ENCODE peak calls at places on chromosomes 2 and 18, in four cellular contexts. Z is IMR-90, K is K562, E is HFFc6. R is an unnamed sample.

GRCh38 chr2:10469955-10470568 is 21.9 kb upstream of the ODC1 start:
- DNase-seq in Z (no peak), K (no peak), E (no peak), R (no peak)

GRCh38 chr2:83742117-83742782 is 716.8 kb downstream of the SUCLG1 start:
- DNase-seq in Z (no peak), K (no peak), E (no peak), R (peak; percentile 71)

GRCh38 chr2:3641181-3641580 is 16.8 kb upstream of the ALLC start:
- DNase-seq in Z (no peak), K (no peak), E (no peak), R (no peak)

GRCh38 chr2:71640459-71640858 is 187.1 kb downstream of the DYSF start:
- DNase-seq in Z (no peak), K (no peak), E (no peak), R (no peak)

GRCh38 chr2:28838971-28839370 is 28.3 kb downstream of the SPDYA start:
- DNase-seq in Z (no peak), K (no peak), E (no peak), R (no peak)

GRCh38 chr2:59529738-59530137 is 1023.7 kb downstream of the BCL11A start:
- DNase-seq in Z (no peak), K (no peak), E (no peak), R (no peak)

GRCh38 chr18:50030146-50030545 is 164.8 kb downstream of the MYO5B start:
- DNase-seq in Z (no peak), K (no peak), E (no peak), R (no peak)

GRCh38 chr2:36059684-36060083 is 295.9 kb upstream of the CRIM1 start:
- DNase-seq in Z (no peak), K (no peak), E (no peak), R (no peak)

GRCh38 chr2:27264753-27265535 is 2.1 kb upstream of the SLC30A3 start:
- DNase-seq in Z (peak; percentile 35), K (no peak), E (peak; percentile 28), R (no peak)

GRCh38 chr2:46540496-46541342 is 61.4 kb downstream of the TMEM247 start:
- DNase-seq in Z (peak; percentile 86), K (no peak), E (peak; percentile 82), R (no peak)

GRCh38 chr2:224722250-224722649 is 6.1 kb upstream of the CCDC195 start:
- DNase-seq in Z (peak; percentile 26), K (no peak), E (no peak), R (peak; percentile 14)

GRCh38 chr2:200592414-200593075 is 6.7 kb downstream of the AOX1 start:
- DNase-seq in Z (peak; percentile 62), K (no peak), E (no peak), R (no peak)

GRCh38 chr18:31821452-31822171 is 60.9 kb upstream of the SLC25A52 start:
- DNase-seq in Z (no peak), K (peak; percentile 44), E (no peak), R (no peak)

GRCh38 chr2:236047886-236048540 is 120.2 kb downstream of the GBX2 start:
- DNase-seq in Z (no peak), K (no peak), E (no peak), R (no peak)

GRCh38 chr18:8745355-8746014 is 40.1 kb downstream of the MTCL1 start:
- DNase-seq in Z (peak; percentile 90), K (no peak), E (peak; percentile 52), R (no peak)

GRCh38 chr2:71452565-71452964 is 796 bp upstream of the DYSF start:
- DNase-seq in Z (peak; percentile 38), K (peak; percentile 85), E (peak; percentile 18), R (no peak)

GRCh38 chr2:36748166-36748565 is 51.7 kb downstream of the VIT start:
- DNase-seq in Z (peak; percentile 35), K (no peak), E (peak; percentile 7), R (no peak)

GRCh38 chr2:133788391-133788790 is 220.1 kb upstream of the NCKAP5 start:
- DNase-seq in Z (peak; percentile 74), K (no peak), E (peak; percentile 40), R (no peak)

GRCh38 chr2:219877714-219878113 is 250.3 kb downstream of the SLC4A3 start:
- DNase-seq in Z (no peak), K (no peak), E (no peak), R (no peak)

GRCh38 chr2:189608799-189609422 is 28.3 kb upstream of the SLC40A1 start:
- DNase-seq in Z (peak; percentile 63), K (no peak), E (peak; percentile 32), R (no peak)

GRCh38 chr2:85457877-85458316 is 39.4 kb downstream of the SH2D6 start:
- DNase-seq in Z (no peak), K (no peak), E (no peak), R (peak; percentile 86)

GRCh38 chr2:73979021-73979420 is 5.7 kb upstream of the TET3 start:
- DNase-seq in Z (no peak), K (no peak), E (no peak), R (no peak)

GRCh38 chr2:235749121-235749780 is 255.4 kb downstream of the AGAP1 start:
- DNase-seq in Z (peak; percentile 66), K (no peak), E (peak; percentile 67), R (peak; percentile 33)

GRCh38 chr2:33765122-33765521 is 166.0 kb upstream of the FAM98A start:
- DNase-seq in Z (no peak), K (no peak), E (no peak), R (no peak)

GRCh38 chr2:109470121-109470921 is 143.4 kb downstream of the SEPTIN10 start:
- DNase-seq in Z (peak; percentile 53), K (no peak), E (peak; percentile 84), R (no peak)

GRCh38 chr2:165251361-165251760 is 12.1 kb downstream of the SCN2A start:
- DNase-seq in Z (no peak), K (no peak), E (no peak), R (no peak)

GRCh38 chr2:240196716-240197438 is 56.4 kb upstream of the OTOS start:
- DNase-seq in Z (no peak), K (no peak), E (no peak), R (no peak)

GRCh38 chr2:232873909-232874641 is 4.0 kb downstream of the SNORC start:
- DNase-seq in Z (no peak), K (no peak), E (no peak), R (no peak)

GRCh38 chr2:241770936-241771285 is 5.7 kb upstream of the GAL3ST2 start:
- DNase-seq in Z (no peak), K (no peak), E (no peak), R (no peak)

GRCh38 chr2:39334529-39334928 is 90.8 kb upstream of the CDKL4 start:
- DNase-seq in Z (no peak), K (no peak), E (no peak), R (no peak)

GRCh38 chr18:28514699-28515098 is 337.8 kb upstream of the CDH2 start:
- DNase-seq in Z (no peak), K (no peak), E (peak; percentile 7), R (no peak)

GRCh38 chr2:31079665-31080064 is 58.6 kb downstream of the GALNT14 start:
- DNase-seq in Z (no peak), K (peak; percentile 40), E (no peak), R (no peak)
- TF ChIP-seq CTCF in Z (no peak), K (peak; percentile 36), E (peak; percentile 23), R (peak; percentile 43)

DNA sequence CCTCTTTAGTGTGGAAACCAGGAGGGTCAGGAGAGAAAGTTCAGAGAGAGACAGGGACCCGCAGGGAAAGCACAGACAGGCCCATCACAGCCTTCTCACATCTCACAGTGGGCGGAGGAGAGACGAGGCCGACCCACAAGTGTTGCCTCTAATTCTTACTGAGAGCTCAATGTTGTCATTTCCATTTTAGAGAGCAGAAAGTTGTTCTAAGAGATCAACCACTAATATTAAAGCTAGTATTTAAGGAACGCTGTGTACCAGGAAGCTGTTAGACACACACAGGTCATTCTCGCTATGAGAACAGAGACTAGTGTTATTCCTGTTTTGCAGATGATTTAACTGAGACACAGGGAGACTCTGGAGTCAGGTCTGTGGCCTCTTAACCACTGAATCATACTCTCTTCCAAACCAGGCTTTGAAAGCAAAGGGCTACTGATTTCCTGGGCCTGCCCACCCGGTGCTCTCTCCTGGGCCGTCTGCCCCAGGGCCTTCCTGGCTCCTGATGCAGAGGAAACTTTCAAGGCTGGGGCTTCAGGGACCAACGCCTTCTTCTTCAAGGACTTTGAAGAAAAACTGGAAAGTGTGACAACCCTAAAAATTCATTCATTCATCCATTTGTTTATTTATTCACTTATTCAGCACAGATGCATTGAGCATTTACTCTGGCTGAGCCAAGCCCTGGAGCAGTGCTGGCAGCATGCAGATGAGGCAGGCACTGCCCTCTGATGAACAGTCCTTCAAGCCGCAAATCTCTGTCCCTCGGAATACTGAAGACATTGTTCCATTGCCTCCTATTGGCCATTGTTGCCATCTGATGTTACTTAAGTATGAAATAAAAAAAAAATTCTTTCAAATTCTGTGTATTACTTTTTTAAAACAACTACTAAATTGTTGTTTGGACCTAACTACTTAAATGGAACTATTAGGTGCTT is 37.2 kb upstream of the BIN1 start:
- DNase-seq in Z (peak; percentile 49), K (no peak), E (peak; percentile 64), R (no peak)
- TF ChIP-seq CTCF in Z (no peak), K (no peak), E (peak; percentile 63), R (no peak)

DNA sequence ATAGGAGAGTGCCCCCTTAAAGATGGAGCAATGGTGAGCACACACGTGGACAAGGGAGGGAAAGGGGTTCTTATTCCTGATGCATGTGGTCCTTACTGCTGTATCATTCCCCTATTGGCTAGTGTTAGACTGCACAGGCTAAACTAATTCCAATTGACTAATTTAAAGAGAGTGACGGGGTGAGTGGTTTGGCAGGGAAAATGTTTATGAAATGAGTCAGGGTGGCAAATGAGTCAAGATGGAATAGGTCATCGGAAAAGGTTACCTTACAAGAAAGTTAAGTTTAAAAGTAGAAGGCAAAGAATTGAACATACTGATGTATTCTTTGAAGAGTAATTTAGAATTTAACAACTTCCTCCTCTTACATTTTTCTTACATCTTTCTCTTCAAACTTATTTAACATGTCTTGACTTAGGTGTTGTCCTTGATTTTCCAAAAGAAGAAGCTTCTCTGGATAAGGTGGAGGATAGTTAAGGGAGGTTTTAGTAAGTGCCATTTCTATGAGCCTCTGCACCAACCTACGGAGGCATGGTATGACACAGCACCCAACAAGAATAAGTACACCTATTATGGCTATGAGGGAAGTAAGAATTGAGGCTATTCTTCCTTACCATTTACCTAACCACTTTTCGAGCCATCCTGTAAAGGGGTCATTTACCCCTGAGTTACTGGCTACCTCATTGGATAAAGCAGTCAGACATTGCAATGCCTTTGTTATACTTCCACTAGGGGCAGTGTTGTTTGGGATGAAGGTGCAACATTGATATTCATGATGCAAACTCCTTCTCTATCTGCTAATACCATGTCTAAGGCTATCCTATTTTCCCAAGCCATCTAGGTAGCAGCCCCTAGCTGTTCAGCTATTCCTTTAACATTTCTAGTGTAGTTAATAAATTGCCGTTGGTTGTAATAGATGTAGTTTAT is 1345.8 kb upstream of the LRRTM1 start:
- DNase-seq in Z (peak; percentile 39), K (no peak), E (no peak), R (peak; percentile 67)
- TF ChIP-seq CTCF in Z (no peak), K (no peak), E (peak; percentile 35), R (peak; percentile 25)

GRCh38 chr2:107018366-107018765 is 132.4 kb upstream of the ST6GAL2 start:
- DNase-seq in Z (no peak), K (no peak), E (no peak), R (no peak)
- TF ChIP-seq CTCF in Z (no peak), K (no peak), E (no peak), R (no peak)

R was measured in retinal pigment epithelial cell.